ENCODE peak calls at places on chromosome 7, in four cellular contexts. L is mesothelial cell of epicardium, H is ELR, P is mucosa of gallbladder. N is an unnamed sample.

GRCh38 chr7:29345590-29345989 is 151.0 kb downstream of the CHN2 start:
- DNase-seq in L (no peak), H (no peak), P (peak; percentile 57), N (no peak)

GRCh38 chr7:99184468-99185225 is 23.3 kb downstream of the KPNA7 start:
- DNase-seq in L (no peak), H (no peak), P (no peak), N (no peak)

GRCh38 chr7:12210179-12211053 is 678 bp upstream of the TMEM106B start:
- DNase-seq in L (no peak), H (no peak), P (peak; percentile 40), N (peak; percentile 64)

GRCh38 chr7:52825611-52826010 is 209.8 kb upstream of the POM121L12 start:
- DNase-seq in L (no peak), H (no peak), P (no peak), N (no peak)

GRCh38 chr7:137944168-137944567 is 57.7 kb downstream of the CREB3L2 start:
- DNase-seq in L (no peak), H (peak; percentile 36), P (no peak), N (no peak)

GRCh38 chr7:142828101-142828500 is 26.8 kb upstream of the EPHB6 start:
- DNase-seq in L (no peak), H (no peak), P (no peak), N (no peak)

GRCh38 chr7:80918909-80919721 is at the start of gene SEMA3C:
- DNase-seq in L (peak; percentile 80), H (peak; percentile 95), P (peak; percentile 90), N (no peak)

GRCh38 chr7:77600952-77601351 is 63.9 kb downstream of the PTPN12 start:
- DNase-seq in L (no peak), H (no peak), P (no peak), N (no peak)

GRCh38 chr7:75776295-75776971 is 4.4 kb upstream of the CCL26 start:
- DNase-seq in L (no peak), H (peak; percentile 82), P (no peak), N (peak; percentile 58)

GRCh38 chr7:131555565-131556054 is 818 bp downstream of the PODXL start:
- DNase-seq in L (no peak), H (peak; percentile 27), P (no peak), N (peak; percentile 11)

GRCh38 chr7:151705744-151706567 is 171.0 kb downstream of the PRKAG2 start:
- DNase-seq in L (no peak), H (peak; percentile 57), P (peak; percentile 30), N (no peak)

GRCh38 chr7:35555386-35555785 is 139.5 kb downstream of the HERPUD2 start:
- DNase-seq in L (no peak), H (no peak), P (no peak), N (no peak)

GRCh38 chr7:140062528-140063299 is at the start of gene PARP12:
- DNase-seq in L (peak; percentile 62), H (peak; percentile 83), P (peak; percentile 90), N (peak; percentile 90)

GRCh38 chr7:104627516-104627915 is 299.1 kb downstream of the LHFPL3 start:
- DNase-seq in L (peak; percentile 25), H (peak; percentile 32), P (peak; percentile 13), N (no peak)

GRCh38 chr7:151206914-151207313 is 3.4 kb downstream of the H2BK1 start:
- DNase-seq in L (no peak), H (no peak), P (no peak), N (no peak)

GRCh38 chr7:132161231-132161915 is 414.9 kb downstream of the PLXNA4 start:
- DNase-seq in L (no peak), H (no peak), P (peak; percentile 34), N (no peak)

GRCh38 chr7:35581564-35581963 is 113.4 kb downstream of the HERPUD2 start:
- DNase-seq in L (no peak), H (no peak), P (no peak), N (no peak)

GRCh38 chr7:64630496-64630895 is 35.4 kb upstream of the ZNF107 start:
- DNase-seq in L (no peak), H (peak; percentile 40), P (no peak), N (no peak)

GRCh38 chr7:84294907-84295455 is 100.4 kb upstream of the SEMA3A start:
- DNase-seq in L (no peak), H (no peak), P (no peak), N (no peak)

GRCh38 chr7:124764847-124765400 is 668 bp downstream of the GPR37 start:
- DNase-seq in L (no peak), H (peak; percentile 13), P (no peak), N (no peak)

GRCh38 chr7:21338728-21339164 is 89.1 kb upstream of the SP4 start:
- DNase-seq in L (no peak), H (no peak), P (no peak), N (peak; percentile 52)

GRCh38 chr7:132178393-132178765 is 397.9 kb downstream of the PLXNA4 start:
- DNase-seq in L (no peak), H (no peak), P (no peak), N (no peak)

GRCh38 chr7:137475966-137476365 is 132.4 kb upstream of the PTN start:
- DNase-seq in L (no peak), H (no peak), P (no peak), N (no peak)

GRCh38 chr7:2729043-2729892 is 41.3 kb downstream of the AMZ1 start:
- DNase-seq in L (no peak), H (no peak), P (peak; percentile 38), N (no peak)

GRCh38 chr7:102841290-102841689 is 71.5 kb upstream of the LRRC17 start:
- DNase-seq in L (no peak), H (no peak), P (no peak), N (no peak)

GRCh38 chr7:50653997-50654425 is 88.8 kb upstream of the DDC start:
- DNase-seq in L (no peak), H (no peak), P (peak; percentile 57), N (no peak)

GRCh38 chr7:93601363-93601762 is 26.8 kb upstream of the CALCR start:
- DNase-seq in L (no peak), H (peak; percentile 13), P (no peak), N (no peak)

GRCh38 chr7:116122972-116123595 is 87.3 kb upstream of the TES start:
- DNase-seq in L (no peak), H (peak; percentile 68), P (no peak), N (no peak)

GRCh38 chr7:121798896-121799295 is 74.1 kb upstream of the PTPRZ1 start:
- DNase-seq in L (no peak), H (peak; percentile 56), P (no peak), N (no peak)

GRCh38 chr7:28685291-28685659 is 272.9 kb downstream of the TRIL start:
- DNase-seq in L (no peak), H (no peak), P (peak; percentile 13), N (no peak)

GRCh38 chr7:20310963-20311742 is 19.5 kb upstream of the ITGB8 start:
- DNase-seq in L (no peak), H (peak; percentile 51), P (no peak), N (no peak)

GRCh38 chr7:83452256-83452655 is 196.7 kb downstream of the SEMA3E start:
- DNase-seq in L (no peak), H (no peak), P (no peak), N (no peak)

GRCh38 chr7:32611700-32612099 is 116.4 kb downstream of the AVL9 start:
- DNase-seq in L (no peak), H (no peak), P (no peak), N (no peak)

GRCh38 chr7:8154290-8154689 is 107.7 kb downstream of the ICA1 start:
- DNase-seq in L (no peak), H (no peak), P (no peak), N (no peak)

GRCh38 chr7:131546583-131547111 is 9.8 kb downstream of the PODXL start:
- DNase-seq in L (no peak), H (peak; percentile 62), P (no peak), N (peak; percentile 29)

N was measured in activated CD4-positive, alpha-beta T cell treated with anti-CD3 and anti-CD28 coated beads for 4 hours.